ENCODE peak calls at places on chromosome 3, in six cellular contexts. One of them, this sample, is unnamed.

GRCh38 chr3:49238274-49239127 is 38.5 kb downstream of the C3orf62 start:
- DNase-seq in left kidney: peak
- DNase-seq in mesothelial cell of epicardium: no peak
- DNase-seq in activated CD4-positive, alpha-beta T cell treated with anti-CD3 and anti-CD28 coated beads for 4 hours: no peak
- DNase-seq in activated effector memory CD4-positive, alpha-beta T cell treated with Interleukin-2 at 50 U/mL for 16 hours: no peak
- DNase-seq in A549: no peak
- DNase-seq in this sample: no peak

GRCh38 chr3:70861855-70862254 is 549.4 kb upstream of the MDFIC2 start:
- DNase-seq in left kidney: no peak
- DNase-seq in mesothelial cell of epicardium: no peak
- DNase-seq in activated CD4-positive, alpha-beta T cell treated with anti-CD3 and anti-CD28 coated beads for 4 hours: no peak
- DNase-seq in activated effector memory CD4-positive, alpha-beta T cell treated with Interleukin-2 at 50 U/mL for 16 hours: no peak
- DNase-seq in A549: no peak
- DNase-seq in this sample: no peak

GRCh38 chr3:38454179-38454883 is 641 bp downstream of the ACVR2B start:
- DNase-seq in left kidney: peak
- DNase-seq in mesothelial cell of epicardium: peak
- DNase-seq in activated CD4-positive, alpha-beta T cell treated with anti-CD3 and anti-CD28 coated beads for 4 hours: peak
- DNase-seq in activated effector memory CD4-positive, alpha-beta T cell treated with Interleukin-2 at 50 U/mL for 16 hours: peak
- DNase-seq in A549: peak
- DNase-seq in this sample: peak

GRCh38 chr3:114147281-114147680 is 31.6 kb downstream of the DRD3 start:
- DNase-seq in left kidney: no peak
- DNase-seq in mesothelial cell of epicardium: no peak
- DNase-seq in activated CD4-positive, alpha-beta T cell treated with anti-CD3 and anti-CD28 coated beads for 4 hours: no peak
- DNase-seq in activated effector memory CD4-positive, alpha-beta T cell treated with Interleukin-2 at 50 U/mL for 16 hours: no peak
- DNase-seq in A549: no peak
- DNase-seq in this sample: no peak

GRCh38 chr3:94176886-94177285 is 114.0 kb downstream of the NSUN3 start:
- DNase-seq in left kidney: no peak
- DNase-seq in mesothelial cell of epicardium: no peak
- DNase-seq in activated CD4-positive, alpha-beta T cell treated with anti-CD3 and anti-CD28 coated beads for 4 hours: no peak
- DNase-seq in activated effector memory CD4-positive, alpha-beta T cell treated with Interleukin-2 at 50 U/mL for 16 hours: no peak
- DNase-seq in A549: no peak
- DNase-seq in this sample: no peak

GRCh38 chr3:194894538-194894937 is 208.9 kb downstream of the FAM43A start:
- DNase-seq in left kidney: no peak
- DNase-seq in mesothelial cell of epicardium: no peak
- DNase-seq in activated CD4-positive, alpha-beta T cell treated with anti-CD3 and anti-CD28 coated beads for 4 hours: no peak
- DNase-seq in activated effector memory CD4-positive, alpha-beta T cell treated with Interleukin-2 at 50 U/mL for 16 hours: no peak
- DNase-seq in A549: no peak
- DNase-seq in this sample: no peak

GRCh38 chr3:101381809-101382208 is 61.4 kb upstream of the IMPG2 start:
- DNase-seq in left kidney: peak
- DNase-seq in mesothelial cell of epicardium: no peak
- DNase-seq in activated CD4-positive, alpha-beta T cell treated with anti-CD3 and anti-CD28 coated beads for 4 hours: no peak
- DNase-seq in activated effector memory CD4-positive, alpha-beta T cell treated with Interleukin-2 at 50 U/mL for 16 hours: no peak
- DNase-seq in A549: no peak
- DNase-seq in this sample: no peak

GRCh38 chr3:132284006-132284405 is 33.2 kb upstream of the ACP3 start:
- DNase-seq in left kidney: peak
- DNase-seq in mesothelial cell of epicardium: no peak
- DNase-seq in activated CD4-positive, alpha-beta T cell treated with anti-CD3 and anti-CD28 coated beads for 4 hours: no peak
- DNase-seq in activated effector memory CD4-positive, alpha-beta T cell treated with Interleukin-2 at 50 U/mL for 16 hours: no peak
- DNase-seq in A549: no peak
- DNase-seq in this sample: no peak

GRCh38 chr3:105798381-105798934 is 70.4 kb downstream of the CBLB start:
- DNase-seq in left kidney: peak
- DNase-seq in mesothelial cell of epicardium: no peak
- DNase-seq in activated CD4-positive, alpha-beta T cell treated with anti-CD3 and anti-CD28 coated beads for 4 hours: no peak
- DNase-seq in activated effector memory CD4-positive, alpha-beta T cell treated with Interleukin-2 at 50 U/mL for 16 hours: no peak
- DNase-seq in A549: no peak
- DNase-seq in this sample: no peak

GRCh38 chr3:109532257-109533216 is 195.2 kb upstream of the DPPA4 start:
- DNase-seq in left kidney: peak
- DNase-seq in mesothelial cell of epicardium: peak
- DNase-seq in activated CD4-positive, alpha-beta T cell treated with anti-CD3 and anti-CD28 coated beads for 4 hours: peak
- DNase-seq in activated effector memory CD4-positive, alpha-beta T cell treated with Interleukin-2 at 50 U/mL for 16 hours: peak
- DNase-seq in A549: no peak
- DNase-seq in this sample: no peak

GRCh38 chr3:56795807-56796185 is 6.0 kb downstream of the ARHGEF3 start:
- DNase-seq in left kidney: no peak
- DNase-seq in mesothelial cell of epicardium: no peak
- DNase-seq in activated CD4-positive, alpha-beta T cell treated with anti-CD3 and anti-CD28 coated beads for 4 hours: no peak
- DNase-seq in activated effector memory CD4-positive, alpha-beta T cell treated with Interleukin-2 at 50 U/mL for 16 hours: no peak
- DNase-seq in A549: no peak
- DNase-seq in this sample: no peak

GRCh38 chr3:71641669-71642068 is 58.1 kb upstream of the FOXP1 start:
- DNase-seq in left kidney: no peak
- DNase-seq in mesothelial cell of epicardium: no peak
- DNase-seq in activated CD4-positive, alpha-beta T cell treated with anti-CD3 and anti-CD28 coated beads for 4 hours: no peak
- DNase-seq in activated effector memory CD4-positive, alpha-beta T cell treated with Interleukin-2 at 50 U/mL for 16 hours: no peak
- DNase-seq in A549: peak
- DNase-seq in this sample: no peak

GRCh38 chr3:88712552-88712951 is 394.9 kb upstream of the EPHA3 start:
- DNase-seq in left kidney: no peak
- DNase-seq in mesothelial cell of epicardium: no peak
- DNase-seq in activated CD4-positive, alpha-beta T cell treated with anti-CD3 and anti-CD28 coated beads for 4 hours: no peak
- DNase-seq in activated effector memory CD4-positive, alpha-beta T cell treated with Interleukin-2 at 50 U/mL for 16 hours: no peak
- DNase-seq in A549: no peak
- DNase-seq in this sample: no peak

GRCh38 chr3:179000144-179000543 is 71.5 kb downstream of the ZMAT3 start:
- DNase-seq in left kidney: no peak
- DNase-seq in mesothelial cell of epicardium: no peak
- DNase-seq in activated CD4-positive, alpha-beta T cell treated with anti-CD3 and anti-CD28 coated beads for 4 hours: no peak
- DNase-seq in activated effector memory CD4-positive, alpha-beta T cell treated with Interleukin-2 at 50 U/mL for 16 hours: no peak
- DNase-seq in A549: no peak
- DNase-seq in this sample: no peak

GRCh38 chr3:134372405-134373277 is 1.6 kb downstream of the AMOTL2 start:
- DNase-seq in left kidney: no peak
- DNase-seq in mesothelial cell of epicardium: no peak
- DNase-seq in activated CD4-positive, alpha-beta T cell treated with anti-CD3 and anti-CD28 coated beads for 4 hours: no peak
- DNase-seq in activated effector memory CD4-positive, alpha-beta T cell treated with Interleukin-2 at 50 U/mL for 16 hours: no peak
- DNase-seq in A549: no peak
- DNase-seq in this sample: no peak

GRCh38 chr3:43423142-43423541 is 136.8 kb downstream of the SNRK start:
- DNase-seq in left kidney: no peak
- DNase-seq in mesothelial cell of epicardium: no peak
- DNase-seq in activated CD4-positive, alpha-beta T cell treated with anti-CD3 and anti-CD28 coated beads for 4 hours: no peak
- DNase-seq in activated effector memory CD4-positive, alpha-beta T cell treated with Interleukin-2 at 50 U/mL for 16 hours: no peak
- DNase-seq in A549: no peak
- DNase-seq in this sample: no peak

This sample was measured in left lobe of liver.